ENCODE peak calls at places on chromosome X, in six cellular contexts. One of them, this sample, is unnamed.

GRCh38 chrX:149462849-149463248 is 42.3 kb downstream of the IDS start:
- DNase-seq in T-helper 2 cell: no peak
- DNase-seq in HS-27A: no peak
- DNase-seq in nucleus accumbens: no peak
- DNase-seq in H1: no peak
- DNase-seq in activated CD4-positive, alpha-beta T cell treated with anti-CD3 and anti-CD28 coated beads for 48 hours: no peak
- DNase-seq in this sample: no peak

GRCh38 chrX:119756926-119757635 is 1.3 kb upstream of the SOWAHD start:
- DNase-seq in H1: no peak
- DNase-seq in activated CD4-positive, alpha-beta T cell treated with anti-CD3 and anti-CD28 coated beads for 48 hours: no peak
- DNase-seq in nucleus accumbens: no peak
- DNase-seq in T-helper 2 cell: peak
- DNase-seq in HS-27A: no peak
- DNase-seq in this sample: no peak

GRCh38 chrX:152821145-152821765 is 9.3 kb downstream of the CETN2 start:
- DNase-seq in nucleus accumbens: no peak
- DNase-seq in activated CD4-positive, alpha-beta T cell treated with anti-CD3 and anti-CD28 coated beads for 48 hours: peak
- DNase-seq in H1: peak
- DNase-seq in HS-27A: no peak
- DNase-seq in T-helper 2 cell: peak
- DNase-seq in this sample: no peak

GRCh38 chrX:128106630-128107029 is 54.4 kb upstream of the ACTRT1 start:
- DNase-seq in H1: no peak
- DNase-seq in activated CD4-positive, alpha-beta T cell treated with anti-CD3 and anti-CD28 coated beads for 48 hours: no peak
- DNase-seq in HS-27A: no peak
- DNase-seq in T-helper 2 cell: no peak
- DNase-seq in nucleus accumbens: no peak
- DNase-seq in this sample: peak

GRCh38 chrX:21865436-21865835 is 9.6 kb downstream of the YY2 start:
- DNase-seq in T-helper 2 cell: no peak
- DNase-seq in nucleus accumbens: no peak
- DNase-seq in HS-27A: no peak
- DNase-seq in activated CD4-positive, alpha-beta T cell treated with anti-CD3 and anti-CD28 coated beads for 48 hours: no peak
- DNase-seq in H1: no peak
- DNase-seq in this sample: no peak

GRCh38 chrX:134180566-134180965 is 56.4 kb upstream of the CCDC160 start:
- DNase-seq in T-helper 2 cell: no peak
- DNase-seq in H1: no peak
- DNase-seq in nucleus accumbens: no peak
- DNase-seq in activated CD4-positive, alpha-beta T cell treated with anti-CD3 and anti-CD28 coated beads for 48 hours: no peak
- DNase-seq in HS-27A: no peak
- DNase-seq in this sample: no peak

GRCh38 chrX:47248576-47248975 is 15.8 kb downstream of the USP11 start:
- DNase-seq in T-helper 2 cell: no peak
- DNase-seq in nucleus accumbens: no peak
- DNase-seq in H1: no peak
- DNase-seq in activated CD4-positive, alpha-beta T cell treated with anti-CD3 and anti-CD28 coated beads for 48 hours: no peak
- DNase-seq in HS-27A: no peak
- DNase-seq in this sample: no peak

GRCh38 chrX:103607385-103608304 is at the start of gene TCEAL3:
- DNase-seq in HS-27A: no peak
- DNase-seq in T-helper 2 cell: peak
- DNase-seq in H1: no peak
- DNase-seq in nucleus accumbens: peak
- DNase-seq in activated CD4-positive, alpha-beta T cell treated with anti-CD3 and anti-CD28 coated beads for 48 hours: peak
- DNase-seq in this sample: peak

GRCh38 chrX:120857240-120857639 is 18.4 kb downstream of the CT47B1 start:
- DNase-seq in T-helper 2 cell: no peak
- DNase-seq in activated CD4-positive, alpha-beta T cell treated with anti-CD3 and anti-CD28 coated beads for 48 hours: no peak
- DNase-seq in H1: peak
- DNase-seq in nucleus accumbens: no peak
- DNase-seq in HS-27A: no peak
- DNase-seq in this sample: no peak

GRCh38 chrX:42093756-42094155 is 170.4 kb upstream of the CASK start:
- DNase-seq in H1: no peak
- DNase-seq in T-helper 2 cell: peak
- DNase-seq in activated CD4-positive, alpha-beta T cell treated with anti-CD3 and anti-CD28 coated beads for 48 hours: peak
- DNase-seq in nucleus accumbens: no peak
- DNase-seq in HS-27A: no peak
- DNase-seq in this sample: no peak

GRCh38 chrX:100072286-100072685 is 337.8 kb downstream of the PCDH19 start:
- DNase-seq in nucleus accumbens: no peak
- DNase-seq in activated CD4-positive, alpha-beta T cell treated with anti-CD3 and anti-CD28 coated beads for 48 hours: no peak
- DNase-seq in H1: no peak
- DNase-seq in T-helper 2 cell: no peak
- DNase-seq in HS-27A: no peak
- DNase-seq in this sample: no peak

GRCh38 chrX:153794897-153795816 is 689 bp downstream of the SSR4 start:
- DNase-seq in nucleus accumbens: no peak
- DNase-seq in H1: no peak
- DNase-seq in HS-27A: no peak
- DNase-seq in activated CD4-positive, alpha-beta T cell treated with anti-CD3 and anti-CD28 coated beads for 48 hours: peak
- DNase-seq in T-helper 2 cell: peak
- DNase-seq in this sample: no peak